ENCODE peak calls at places on chromosomes 13 and 19, in nine cellular contexts. R, I, Q, D, B, X, V, Y and O are unnamed samples.

GRCh38 chr19:10887616-10888367 is 16.4 kb downstream of the CARM1 start:
- DNase-seq in R (no peak), I (no peak), Q (no peak), D (no peak), B (no peak), X (no peak), V (no peak), Y (no peak), O (no peak)

GRCh38 chr13:31885994-31886393 is 145.6 kb upstream of the FRY start:
- DNase-seq in R (no peak), I (no peak), Q (no peak), D (peak), B (no peak), X (no peak), V (no peak), Y (no peak), O (no peak)

GRCh38 chr19:41064974-41065569 is 23.2 kb upstream of the CYP2A13 start:
- DNase-seq in R (no peak), I (no peak), Q (no peak), D (no peak), B (peak), X (peak), V (no peak), Y (no peak), O (no peak)

GRCh38 chr19:53877361-53877766 is 4.6 kb upstream of the PRKCG start:
- DNase-seq in R (no peak), I (no peak), Q (no peak), D (no peak), B (no peak), X (no peak), V (no peak), Y (no peak), O (no peak)

GRCh38 chr13:28817204-28817603 is 2.9 kb upstream of the MTUS2 start:
- DNase-seq in R (no peak), I (no peak), Q (no peak), D (no peak), B (no peak), X (no peak), V (no peak), Y (no peak), O (no peak)

GRCh38 chr13:105763851-105764250 is 771.6 kb downstream of the EFNB2 start:
- DNase-seq in R (no peak), I (no peak), Q (no peak), D (no peak), B (no peak), X (no peak), V (no peak), Y (no peak), O (no peak)

GRCh38 chr19:27777726-27778125 is 1435.2 kb downstream of the UQCRFS1 start:
- DNase-seq in R (no peak), I (no peak), Q (no peak), D (peak), B (no peak), X (no peak), V (no peak), Y (no peak), O (no peak)

GRCh38 chr19:8506402-8506957 is 4.0 kb upstream of the PRAM1 start:
- DNase-seq in R (no peak), I (no peak), Q (no peak), D (peak), B (no peak), X (no peak), V (no peak), Y (no peak), O (no peak)

GRCh38 chr19:46392252-46392801 is 21.0 kb downstream of the CCDC8 start:
- DNase-seq in R (no peak), I (no peak), Q (peak), D (no peak), B (no peak), X (no peak), V (no peak), Y (no peak), O (no peak)

GRCh38 chr19:3338541-3339181 is 27.7 kb upstream of the NFIC start:
- DNase-seq in R (peak), I (no peak), Q (peak), D (no peak), B (no peak), X (no peak), V (no peak), Y (peak), O (no peak)

GRCh38 chr13:75745387-75745786 is 109.3 kb downstream of the LMO7 start:
- DNase-seq in R (no peak), I (no peak), Q (no peak), D (no peak), B (no peak), X (no peak), V (no peak), Y (no peak), O (no peak)

GRCh38 chr13:73465629-73465974 is 406.8 kb downstream of the KLF5 start:
- DNase-seq in R (no peak), I (no peak), Q (no peak), D (no peak), B (no peak), X (no peak), V (no peak), Y (no peak), O (no peak)

GRCh38 chr19:51777570-51778460 is 16.8 kb downstream of the FPR2 start:
- DNase-seq in R (peak), I (peak), Q (peak), D (peak), B (peak), X (peak), V (peak), Y (peak), O (peak)

GRCh38 chr13:103694033-103694432 is 627.8 kb upstream of the SLC10A2 start:
- DNase-seq in R (no peak), I (no peak), Q (no peak), D (peak), B (no peak), X (no peak), V (no peak), Y (no peak), O (no peak)

GRCh38 chr13:43113603-43114002 is 90.2 kb downstream of the DNAJC15 start:
- DNase-seq in R (no peak), I (no peak), Q (no peak), D (no peak), B (no peak), X (no peak), V (no peak), Y (no peak), O (no peak)

GRCh38 chr13:50893211-50893852 is 16.3 kb upstream of the RNASEH2B start:
- DNase-seq in R (no peak), I (no peak), Q (no peak), D (no peak), B (no peak), X (no peak), V (peak), Y (no peak), O (peak)

GRCh38 chr19:8466018-8466417 is 21.2 kb downstream of the HNRNPM start:
- DNase-seq in R (no peak), I (no peak), Q (no peak), D (no peak), B (no peak), X (no peak), V (no peak), Y (no peak), O (no peak)

GRCh38 chr13:80199585-80200292 is 141.2 kb downstream of the SPRY2 start:
- DNase-seq in R (no peak), I (no peak), Q (no peak), D (no peak), B (no peak), X (no peak), V (no peak), Y (no peak), O (no peak)

GRCh38 chr19:2274937-2275535 is 6.9 kb downstream of the PEAK3 start:
- DNase-seq in R (peak), I (no peak), Q (peak), D (peak), B (peak), X (peak), V (peak), Y (peak), O (peak)

GRCh38 chr19:13579388-13580060 is 73.2 kb upstream of the CACNA1A start:
- DNase-seq in R (no peak), I (no peak), Q (no peak), D (no peak), B (no peak), X (no peak), V (no peak), Y (no peak), O (no peak)
- TF ChIP-seq CTCF in R (no peak), I (no peak), Q (no peak), D (no peak), B (no peak), X (no peak), V (no peak), Y (no peak), O (no peak)

DNA sequence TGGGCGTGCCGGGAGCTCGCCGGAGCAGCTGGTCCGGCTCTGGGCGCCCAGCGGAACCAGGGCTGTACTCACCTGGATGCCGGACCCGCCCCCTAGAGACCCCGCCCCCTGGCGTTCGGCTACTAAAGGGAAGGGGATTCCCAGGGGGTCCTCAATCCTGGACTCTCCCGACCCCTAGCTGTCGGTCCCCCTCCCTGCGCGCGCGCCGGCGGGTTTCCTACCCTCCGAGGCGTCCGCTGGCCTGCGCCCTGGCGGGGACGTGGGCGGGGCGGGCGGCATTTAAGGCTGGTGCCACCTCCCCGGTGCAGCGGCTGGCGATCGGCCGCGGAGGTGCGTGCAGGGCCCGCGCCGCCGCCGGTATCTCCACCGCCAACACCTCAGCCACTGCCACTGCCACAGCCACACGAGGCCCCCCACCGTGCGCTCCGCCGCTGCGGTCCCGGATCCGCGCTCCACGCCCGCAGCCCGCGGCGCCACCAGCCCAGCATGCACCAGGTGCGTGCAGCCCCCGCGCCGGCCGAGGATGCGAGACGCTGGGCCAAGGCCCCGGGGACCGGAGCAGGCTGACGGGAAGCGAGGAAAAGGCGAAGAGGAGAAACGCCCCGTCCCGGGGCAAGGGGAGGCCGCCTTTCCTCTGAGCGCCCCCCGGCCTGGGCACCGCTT is at the start of gene ATP12A:
- DNase-seq in R (no peak), I (peak), Q (no peak), D (no peak), B (peak), X (no peak), V (peak), Y (no peak), O (peak)
- TF ChIP-seq CTCF in R (no peak), I (peak), Q (no peak), D (no peak), B (no peak), X (no peak), V (no peak), Y (no peak), O (no peak)

DNA sequence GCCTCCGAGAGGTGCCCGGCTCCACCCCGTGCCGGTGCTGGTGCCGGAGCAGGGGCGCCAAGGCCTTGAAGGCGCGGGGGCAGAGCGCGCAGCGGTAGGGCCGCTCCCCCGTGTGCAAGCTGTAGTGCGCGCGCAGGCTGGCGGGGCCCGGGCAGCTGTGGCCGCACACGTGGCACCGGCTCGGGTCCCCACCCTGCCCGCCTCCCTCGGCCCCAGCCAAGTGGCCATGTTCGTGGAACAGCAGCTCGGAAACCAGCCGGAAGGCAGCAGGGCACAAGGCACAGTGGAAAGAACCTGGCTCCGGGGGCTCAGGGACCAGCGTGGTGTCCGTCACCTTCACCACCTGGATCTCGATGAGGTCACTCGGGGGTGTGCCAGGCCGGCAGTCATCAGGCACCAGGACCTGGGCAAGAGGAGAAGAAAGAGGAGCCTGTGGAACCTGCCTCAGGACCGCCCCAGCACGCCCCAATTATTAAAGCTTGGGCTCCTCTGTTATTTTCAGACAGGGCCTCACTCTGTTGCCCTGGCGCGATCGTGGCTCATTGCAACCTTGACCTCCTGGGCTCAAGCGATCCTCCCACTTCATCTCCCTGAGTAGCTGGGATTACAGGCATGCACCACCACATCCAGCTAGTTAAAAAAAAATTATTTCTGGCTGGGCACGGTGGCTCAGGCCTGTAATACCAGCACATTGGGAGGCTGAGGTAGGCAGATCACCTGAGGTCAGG is 2.0 kb downstream of the ZNF784 start:
- DNase-seq in R (no peak), I (no peak), Q (no peak), D (no peak), B (peak), X (no peak), V (no peak), Y (no peak), O (peak)
- TF ChIP-seq CTCF in R (no peak), I (no peak), Q (no peak), D (no peak), B (no peak), X (no peak), V (no peak), Y (no peak), O (no peak)

GRCh38 chr13:45681101-45681500 is 21.0 kb upstream of the CBY2 start:
- DNase-seq in R (peak), I (no peak), Q (no peak), D (no peak), B (no peak), X (no peak), V (no peak), Y (no peak), O (no peak)

GRCh38 chr13:45682494-45683008 is 19.6 kb upstream of the CBY2 start:
- DNase-seq in R (no peak), I (no peak), Q (no peak), D (no peak), B (no peak), X (no peak), V (no peak), Y (no peak), O (no peak)

GRCh38 chr13:45678282-45678681 is 23.8 kb upstream of the CBY2 start:
- DNase-seq in R (no peak), I (no peak), Q (no peak), D (no peak), B (no peak), X (no peak), V (no peak), Y (no peak), O (no peak)

GRCh38 chr13:45683701-45684100 is 18.4 kb upstream of the CBY2 start:
- DNase-seq in R (no peak), I (no peak), Q (no peak), D (no peak), B (no peak), X (no peak), V (no peak), Y (no peak), O (no peak)
- TF ChIP-seq CTCF in R (no peak), I (peak), Q (no peak), D (peak), B (no peak), X (no peak), V (peak), Y (no peak), O (peak)

DNA sequence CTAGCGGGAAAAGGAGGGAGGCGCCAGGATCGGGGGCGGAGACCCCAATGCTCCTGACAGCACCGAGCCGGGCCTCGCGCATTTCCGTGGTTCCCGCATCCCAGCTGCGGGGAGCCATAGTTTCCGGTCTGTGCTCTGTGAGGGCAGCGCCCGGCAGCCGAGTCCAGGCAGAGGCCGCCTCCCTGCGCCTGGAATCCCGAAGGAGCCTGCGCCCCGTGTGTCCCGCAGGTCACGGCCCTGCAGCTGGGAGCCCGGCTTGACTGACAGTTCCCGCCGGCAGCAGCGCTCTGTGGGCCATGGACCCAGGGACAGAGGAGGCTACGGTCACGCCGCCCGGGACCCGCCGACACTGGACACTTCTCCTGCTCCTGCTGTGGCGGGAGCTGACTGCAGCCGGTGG is 74.6 kb upstream of the C13orf46 start:
- DNase-seq in R (no peak), I (no peak), Q (no peak), D (no peak), B (no peak), X (no peak), V (no peak), Y (no peak), O (no peak)
- TF ChIP-seq CTCF in R (no peak), I (no peak), Q (no peak), D (no peak), B (no peak), X (no peak), V (no peak), Y (no peak), O (no peak)

GRCh38 chr19:48842744-48843162 is 6.5 kb upstream of the HSD17B14 start:
- DNase-seq in R (peak), I (peak), Q (no peak), D (peak), B (peak), X (peak), V (peak), Y (no peak), O (peak)
- TF ChIP-seq CTCF in R (peak), I (peak), Q (peak), D (peak), B (peak), X (peak), V (peak), Y (peak), O (peak)

DNA sequence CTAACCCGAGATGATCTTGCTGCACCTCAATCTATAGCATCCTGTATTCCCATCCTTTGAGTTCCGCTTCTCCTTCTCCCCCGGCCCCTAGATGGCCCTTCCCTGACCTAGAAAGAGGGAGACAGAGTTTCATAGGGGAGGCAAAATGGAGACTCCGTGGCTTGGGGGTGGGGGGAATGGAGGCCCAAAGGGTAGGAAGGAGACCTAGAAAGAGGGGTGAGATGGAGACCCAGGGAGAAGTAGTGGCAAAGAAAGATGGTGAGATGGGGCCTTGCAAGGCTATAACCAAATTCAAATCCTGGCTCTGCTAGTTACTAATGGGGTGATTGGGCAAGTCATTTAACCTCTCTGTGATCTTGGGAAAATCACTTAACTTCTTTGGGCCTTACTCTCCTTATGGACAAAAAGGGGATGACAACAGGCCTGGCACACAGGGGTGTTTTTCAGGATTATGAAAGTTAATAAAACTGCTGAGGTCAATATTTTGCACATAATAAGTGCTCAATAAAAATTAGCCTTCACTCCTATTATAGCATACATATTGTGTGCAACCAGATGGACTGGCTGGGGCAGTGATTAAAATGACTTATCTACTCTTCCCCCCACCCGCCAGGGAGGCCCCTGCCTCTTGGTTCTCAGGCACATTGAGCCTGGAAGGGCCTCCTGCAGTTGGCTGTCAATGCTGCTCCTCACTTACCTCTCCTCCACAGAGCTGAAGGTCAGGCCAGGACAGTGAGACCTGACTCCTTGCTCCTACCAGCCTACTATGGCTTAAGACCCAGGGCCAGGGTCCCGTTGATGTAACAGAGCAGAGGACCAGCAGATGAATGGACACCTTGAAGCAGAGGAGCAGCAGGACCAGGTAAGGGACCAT is 623 bp downstream of the SPHK2 start:
- DNase-seq in R (no peak), I (no peak), Q (no peak), D (no peak), B (no peak), X (no peak), V (no peak), Y (no peak), O (no peak)
- TF ChIP-seq CTCF in R (no peak), I (no peak), Q (no peak), D (no peak), B (no peak), X (no peak), V (no peak), Y (no peak), O (no peak)

GRCh38 chr13:94660695-94661324 is 51.5 kb downstream of the SOX21 start:
- DNase-seq in R (no peak), I (no peak), Q (no peak), D (no peak), B (no peak), X (peak), V (peak), Y (no peak), O (peak)
- TF ChIP-seq CTCF in R (no peak), I (peak), Q (no peak), D (peak), B (no peak), X (peak), V (peak), Y (no peak), O (peak)